ENCODE peak calls at places on chromosomes 4 and X, in eight cellular contexts. V is sigmoid colon; B is colonic mucosa; N is AG04450; H is type B pancreatic cell; G is T-helper 2 cell; L is activated T-helper 1 cell treated with anti-CD3 and anti-CD28 coated beads, Interleukin-2, amount 50 U/mL, for 16 hours; Z is AG09319. E is an unnamed sample.

GRCh38 chr4:7356667-7357295 is 77.9 kb downstream of the PSAPL1 start:
- DNase-seq in N (no peak), G (no peak), L (no peak), V (no peak), H (no peak), Z (no peak), B (no peak), E (no peak)

GRCh38 chrX:130028196-130028595 is 45.8 kb downstream of the BCORL1 start:
- DNase-seq in V (no peak), N (peak), H (no peak), B (peak), Z (peak), G (peak), L (peak), E (no peak)

GRCh38 chr4:2995546-2996265 is 32.3 kb downstream of the GRK4 start:
- DNase-seq in V (no peak), Z (no peak), H (no peak), N (no peak), L (no peak), G (no peak), B (no peak), E (no peak)

GRCh38 chrX:43718956-43719355 is 62.9 kb downstream of the MAOA start:
- DNase-seq in L (no peak), Z (no peak), N (no peak), H (no peak), V (no peak), B (no peak), G (no peak), E (no peak)

GRCh38 chr4:185573651-185574199 is 38.4 kb upstream of the PDLIM3 start:
- DNase-seq in H (no peak), L (no peak), V (no peak), B (no peak), G (no peak), Z (no peak), N (no peak), E (peak)

GRCh38 chr4:4764506-4764905 is 95.0 kb upstream of the MSX1 start:
- DNase-seq in G (no peak), H (no peak), V (no peak), N (no peak), L (no peak), B (no peak), Z (no peak), E (no peak)

GRCh38 chr4:175934492-175934891 is 122.4 kb upstream of the GPM6A start:
- DNase-seq in N (no peak), G (no peak), L (no peak), V (no peak), H (no peak), Z (no peak), B (no peak), E (no peak)

GRCh38 chr4:23877758-23878229 is 12.1 kb downstream of the PPARGC1A start:
- DNase-seq in B (peak), Z (no peak), L (no peak), V (no peak), G (no peak), N (no peak), H (no peak), E (peak)

GRCh38 chr4:63787326-63787725 is 621.9 kb downstream of the TECRL start:
- DNase-seq in V (no peak), H (no peak), L (no peak), N (no peak), Z (no peak), G (no peak), B (no peak), E (no peak)

GRCh38 chr4:70902577-70903281 is 560 bp downstream of the MOB1B start:
- DNase-seq in Z (no peak), B (peak), G (peak), N (no peak), V (no peak), H (peak), L (no peak), E (no peak)

GRCh38 chrX:106894978-106895452 is 8.1 kb downstream of the RIPPLY1 start:
- DNase-seq in V (no peak), L (no peak), H (no peak), N (peak), Z (no peak), B (no peak), G (no peak), E (peak)

GRCh38 chrX:35682481-35682880 is 115.7 kb upstream of the MAGEB16 start:
- DNase-seq in G (no peak), B (no peak), L (no peak), N (no peak), H (no peak), Z (no peak), V (no peak), E (no peak)

GRCh38 chr4:153655928-153656327 is 28.2 kb upstream of the TLR2 start:
- DNase-seq in V (peak), Z (no peak), N (no peak), G (no peak), H (no peak), B (no peak), L (no peak), E (no peak)

GRCh38 chr4:41994461-41994860 is 4.1 kb downstream of the SLC30A9 start:
- DNase-seq in Z (no peak), V (no peak), G (no peak), N (no peak), B (no peak), L (no peak), H (no peak), E (no peak)

GRCh38 chr4:1725521-1725920 is 4.2 kb downstream of the TACC3 start:
- DNase-seq in V (no peak), Z (no peak), H (no peak), N (no peak), B (no peak), L (no peak), G (no peak), E (no peak)

GRCh38 chr4:184937745-184938144 is 80.5 kb upstream of the HELT start:
- DNase-seq in L (no peak), G (no peak), Z (no peak), B (peak), V (no peak), N (no peak), H (peak), E (peak)

GRCh38 chrX:121975666-121976065 is 928.3 kb downstream of the GLUD2 start:
- DNase-seq in Z (no peak), B (no peak), N (no peak), H (no peak), L (no peak), G (no peak), V (no peak), E (no peak)

GRCh38 chr4:1825326-1825725 is 30.6 kb downstream of the LETM1 start:
- DNase-seq in G (no peak), L (no peak), Z (no peak), V (no peak), N (no peak), B (no peak), H (no peak), E (no peak)

GRCh38 chrX:151708821-151709220 is 7.0 kb upstream of the FATE1 start:
- DNase-seq in L (no peak), N (no peak), Z (no peak), V (no peak), H (no peak), B (no peak), G (no peak), E (no peak)

GRCh38 chr4:156568479-156568878 is 403.1 kb downstream of the PDGFC start:
- DNase-seq in H (no peak), Z (no peak), B (no peak), L (no peak), V (no peak), G (no peak), N (no peak), E (no peak)

GRCh38 chrX:71603618-71604017 is 14.7 kb downstream of the CXCR3 start:
- DNase-seq in Z (no peak), L (no peak), B (no peak), G (no peak), H (no peak), V (no peak), N (no peak), E (no peak)

GRCh38 chr4:84389406-84389805 is 109.7 kb downstream of the NKX6-1 start:
- DNase-seq in Z (no peak), V (no peak), B (no peak), N (no peak), L (no peak), H (no peak), G (no peak), E (no peak)

GRCh38 chr4:156829194-156829593 is 142.4 kb downstream of the PDGFC start:
- DNase-seq in V (no peak), L (no peak), Z (peak), G (no peak), H (no peak), N (no peak), B (no peak), E (no peak)

GRCh38 chrX:68234171-68234910 is 199.0 kb downstream of the OPHN1 start:
- DNase-seq in L (no peak), B (no peak), V (no peak), H (no peak), N (no peak), G (no peak), Z (no peak), E (no peak)

GRCh38 chr4:6529021-6529420 is 46.0 kb upstream of the MAN2B2 start:
- DNase-seq in G (no peak), H (no peak), B (no peak), N (no peak), Z (no peak), V (peak), L (no peak), E (no peak)

GRCh38 chr4:154503598-154503997 is 12.0 kb upstream of the DCHS2 start:
- DNase-seq in N (no peak), L (no peak), Z (no peak), G (no peak), B (no peak), H (no peak), V (no peak), E (no peak)

GRCh38 chr4:73869130-73870055 is at the start of gene CXCL1:
- DNase-seq in N (no peak), H (no peak), Z (no peak), B (peak), V (peak), G (no peak), L (no peak), E (no peak)

GRCh38 chr4:825063-825968 is 613 bp downstream of the CPLX1 start:
- DNase-seq in L (no peak), Z (no peak), B (no peak), V (peak), H (no peak), G (no peak), N (no peak), E (no peak)

GRCh38 chrX:71178908-71179307 is 34.3 kb downstream of the NLGN3 start:
- DNase-seq in V (peak), B (peak), Z (peak), L (no peak), G (peak), H (no peak), N (peak), E (peak)

GRCh38 chr4:78704981-78705757 is 71.0 kb upstream of the BMP2K start:
- DNase-seq in G (no peak), Z (peak), L (no peak), N (peak), V (no peak), B (no peak), H (no peak), E (peak)

GRCh38 chrX:139801397-139801813 is 93.4 kb upstream of the MCF2 start:
- DNase-seq in G (no peak), V (no peak), Z (no peak), N (no peak), L (no peak), B (no peak), H (no peak), E (no peak)

GRCh38 chrX:386239-386767 is 404 bp downstream of the PPP2R3B start:
- DNase-seq in B (peak), N (no peak), G (peak), Z (no peak), L (no peak), H (no peak), V (no peak), E (no peak)

GRCh38 chr4:128286474-128287158 is 997 bp downstream of the PGRMC2 start:
- DNase-seq in Z (no peak), G (no peak), N (no peak), V (no peak), B (peak), L (no peak), H (no peak), E (no peak)

GRCh38 chr4:71277353-71277752 is 61.5 kb upstream of the SLC4A4 start:
- DNase-seq in Z (no peak), G (no peak), V (no peak), N (no peak), B (no peak), L (no peak), H (no peak), E (no peak)